ENCODE peak calls at places on chromosomes 7 and 10, in nine cellular contexts. One of them, this sample, is unnamed.

GRCh38 chr7:19982841-19983835 is 209.7 kb upstream of the TMEM196 start:
- DNase-seq in psoas muscle: no peak
- DNase-seq in cardiac fibroblast: peak
- DNase-seq in MCF 10A: peak
- DNase-seq in CD8-positive, alpha-beta T cell: no peak
- DNase-seq in fibroblast of the aortic adventitia: peak
- DNase-seq in endodermal cell: peak
- DNase-seq in H1: no peak
- DNase-seq in fibroblast of lung: peak
- DNase-seq in this sample: no peak

GRCh38 chr7:102469351-102469971 is 4.7 kb downstream of the LRWD1 start:
- DNase-seq in H1: no peak
- DNase-seq in MCF 10A: no peak
- DNase-seq in fibroblast of lung: no peak
- DNase-seq in cardiac fibroblast: no peak
- DNase-seq in CD8-positive, alpha-beta T cell: no peak
- DNase-seq in fibroblast of the aortic adventitia: no peak
- DNase-seq in endodermal cell: no peak
- DNase-seq in psoas muscle: peak
- DNase-seq in this sample: no peak

GRCh38 chr7:105654994-105655900 is 74.0 kb upstream of the EFCAB10 start:
- DNase-seq in CD8-positive, alpha-beta T cell: no peak
- DNase-seq in H1: no peak
- DNase-seq in cardiac fibroblast: peak
- DNase-seq in MCF 10A: no peak
- DNase-seq in psoas muscle: no peak
- DNase-seq in fibroblast of lung: peak
- DNase-seq in endodermal cell: peak
- DNase-seq in fibroblast of the aortic adventitia: peak
- DNase-seq in this sample: no peak

GRCh38 chr7:42493436-42494198 is 256.6 kb upstream of the GLI3 start:
- DNase-seq in cardiac fibroblast: peak
- DNase-seq in H1: peak
- DNase-seq in psoas muscle: peak
- DNase-seq in MCF 10A: peak
- DNase-seq in fibroblast of the aortic adventitia: peak
- DNase-seq in endodermal cell: peak
- DNase-seq in fibroblast of lung: peak
- DNase-seq in CD8-positive, alpha-beta T cell: no peak
- DNase-seq in this sample: no peak

GRCh38 chr10:132642732-132643008 is 105.1 kb downstream of the INPP5A start:
- DNase-seq in endodermal cell: peak
- DNase-seq in H1: no peak
- DNase-seq in CD8-positive, alpha-beta T cell: no peak
- DNase-seq in cardiac fibroblast: no peak
- DNase-seq in fibroblast of the aortic adventitia: no peak
- DNase-seq in psoas muscle: peak
- DNase-seq in fibroblast of lung: no peak
- DNase-seq in MCF 10A: no peak
- DNase-seq in this sample: no peak

GRCh38 chr10:98256692-98257091 is 11.3 kb downstream of the LOXL4 start:
- DNase-seq in endodermal cell: no peak
- DNase-seq in MCF 10A: no peak
- DNase-seq in CD8-positive, alpha-beta T cell: no peak
- DNase-seq in fibroblast of the aortic adventitia: no peak
- DNase-seq in cardiac fibroblast: no peak
- DNase-seq in H1: no peak
- DNase-seq in psoas muscle: no peak
- DNase-seq in fibroblast of lung: no peak
- DNase-seq in this sample: peak

GRCh38 chr7:116595063-116595462 is 70.2 kb downstream of the CAV1 start:
- DNase-seq in psoas muscle: no peak
- DNase-seq in fibroblast of the aortic adventitia: no peak
- DNase-seq in cardiac fibroblast: no peak
- DNase-seq in MCF 10A: no peak
- DNase-seq in H1: no peak
- DNase-seq in endodermal cell: no peak
- DNase-seq in fibroblast of lung: no peak
- DNase-seq in CD8-positive, alpha-beta T cell: no peak
- DNase-seq in this sample: no peak

GRCh38 chr7:97126483-97127171 is 9.1 kb downstream of the SDHAF3 start:
- DNase-seq in H1: no peak
- DNase-seq in psoas muscle: no peak
- DNase-seq in endodermal cell: peak
- DNase-seq in CD8-positive, alpha-beta T cell: no peak
- DNase-seq in fibroblast of lung: no peak
- DNase-seq in cardiac fibroblast: peak
- DNase-seq in fibroblast of the aortic adventitia: no peak
- DNase-seq in MCF 10A: no peak
- DNase-seq in this sample: no peak

GRCh38 chr7:102331536-102332275 is 24.5 kb downstream of the SPDYE6 start:
- DNase-seq in endodermal cell: peak
- DNase-seq in cardiac fibroblast: no peak
- DNase-seq in CD8-positive, alpha-beta T cell: peak
- DNase-seq in fibroblast of the aortic adventitia: no peak
- DNase-seq in psoas muscle: no peak
- DNase-seq in MCF 10A: no peak
- DNase-seq in fibroblast of lung: no peak
- DNase-seq in H1: no peak
- DNase-seq in this sample: no peak

GRCh38 chr7:115864082-115864481 is 166.5 kb downstream of the TFEC start:
- DNase-seq in fibroblast of the aortic adventitia: no peak
- DNase-seq in endodermal cell: no peak
- DNase-seq in psoas muscle: no peak
- DNase-seq in cardiac fibroblast: no peak
- DNase-seq in MCF 10A: no peak
- DNase-seq in CD8-positive, alpha-beta T cell: no peak
- DNase-seq in H1: no peak
- DNase-seq in fibroblast of lung: no peak
- DNase-seq in this sample: no peak

GRCh38 chr7:16606704-16607103 is 38.9 kb downstream of the ANKMY2 start:
- DNase-seq in CD8-positive, alpha-beta T cell: no peak
- DNase-seq in H1: no peak
- DNase-seq in endodermal cell: no peak
- DNase-seq in fibroblast of the aortic adventitia: no peak
- DNase-seq in MCF 10A: no peak
- DNase-seq in cardiac fibroblast: no peak
- DNase-seq in psoas muscle: no peak
- DNase-seq in fibroblast of lung: no peak
- DNase-seq in this sample: no peak

GRCh38 chr7:16603633-16604032 is 41.9 kb downstream of the ANKMY2 start:
- DNase-seq in cardiac fibroblast: no peak
- DNase-seq in CD8-positive, alpha-beta T cell: no peak
- DNase-seq in H1: no peak
- DNase-seq in fibroblast of the aortic adventitia: no peak
- DNase-seq in psoas muscle: no peak
- DNase-seq in MCF 10A: no peak
- DNase-seq in endodermal cell: no peak
- DNase-seq in fibroblast of lung: no peak
- DNase-seq in this sample: no peak

GRCh38 chr7:16609842-16610450 is 35.6 kb downstream of the ANKMY2 start:
- DNase-seq in H1: no peak
- DNase-seq in fibroblast of the aortic adventitia: no peak
- DNase-seq in endodermal cell: no peak
- DNase-seq in psoas muscle: no peak
- DNase-seq in fibroblast of lung: no peak
- DNase-seq in CD8-positive, alpha-beta T cell: no peak
- DNase-seq in cardiac fibroblast: no peak
- DNase-seq in MCF 10A: no peak
- DNase-seq in this sample: no peak

GRCh38 chr7:16599860-16600259 is 45.7 kb downstream of the ANKMY2 start:
- DNase-seq in CD8-positive, alpha-beta T cell: no peak
- DNase-seq in H1: no peak
- DNase-seq in MCF 10A: no peak
- DNase-seq in psoas muscle: no peak
- DNase-seq in fibroblast of lung: no peak
- DNase-seq in cardiac fibroblast: no peak
- DNase-seq in endodermal cell: no peak
- DNase-seq in fibroblast of the aortic adventitia: no peak
- DNase-seq in this sample: no peak

DNA sequence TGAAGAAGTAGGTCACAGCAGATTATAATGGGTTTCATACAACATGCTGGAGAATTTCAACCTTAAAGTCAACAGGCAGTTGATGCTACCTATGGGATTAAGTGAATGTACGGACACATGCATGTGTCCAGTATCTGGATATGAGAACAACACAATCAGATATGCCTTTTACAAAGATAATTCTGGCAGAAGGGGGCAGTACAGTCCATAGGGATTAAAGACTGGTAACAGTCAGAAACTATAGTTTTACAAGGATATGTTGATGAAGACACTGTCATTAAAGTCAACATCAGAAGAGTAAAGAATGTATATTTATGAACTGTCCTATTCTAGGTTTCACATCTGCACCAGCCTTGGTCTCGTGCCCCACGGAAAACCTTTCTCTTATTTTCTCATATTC is 41.5 kb downstream of the ANKMY2 start:
- DNase-seq in H1: no peak
- DNase-seq in CD8-positive, alpha-beta T cell: no peak
- DNase-seq in MCF 10A: peak
- DNase-seq in psoas muscle: no peak
- DNase-seq in endodermal cell: no peak
- DNase-seq in cardiac fibroblast: peak
- DNase-seq in fibroblast of the aortic adventitia: peak
- DNase-seq in fibroblast of lung: peak
- DNase-seq in this sample: no peak
- TF ChIP-seq CTCF in H1: no peak
- TF ChIP-seq CTCF in CD8-positive, alpha-beta T cell: peak
- TF ChIP-seq CTCF in MCF 10A: peak
- TF ChIP-seq CTCF in psoas muscle: peak
- TF ChIP-seq CTCF in endodermal cell: peak
- TF ChIP-seq CTCF in cardiac fibroblast: peak
- TF ChIP-seq CTCF in fibroblast of the aortic adventitia: peak
- TF ChIP-seq CTCF in fibroblast of lung: peak
- TF ChIP-seq CTCF in this sample: no peak

GRCh38 chr7:29106128-29106988 is 40.0 kb downstream of the CPVL start:
- DNase-seq in endodermal cell: peak
- DNase-seq in fibroblast of lung: peak
- DNase-seq in H1: peak
- DNase-seq in MCF 10A: peak
- DNase-seq in fibroblast of the aortic adventitia: peak
- DNase-seq in CD8-positive, alpha-beta T cell: no peak
- DNase-seq in psoas muscle: no peak
- DNase-seq in cardiac fibroblast: peak
- DNase-seq in this sample: peak
- TF ChIP-seq CTCF in endodermal cell: peak
- TF ChIP-seq CTCF in fibroblast of lung: peak
- TF ChIP-seq CTCF in H1: peak
- TF ChIP-seq CTCF in MCF 10A: peak
- TF ChIP-seq CTCF in fibroblast of the aortic adventitia: peak
- TF ChIP-seq CTCF in CD8-positive, alpha-beta T cell: no peak
- TF ChIP-seq CTCF in psoas muscle: peak
- TF ChIP-seq CTCF in cardiac fibroblast: peak
- TF ChIP-seq CTCF in this sample: peak

GRCh38 chr7:94276797-94277196 is 117.9 kb upstream of the COL1A2 start:
- DNase-seq in psoas muscle: no peak
- DNase-seq in H1: no peak
- DNase-seq in fibroblast of the aortic adventitia: peak
- DNase-seq in cardiac fibroblast: peak
- DNase-seq in fibroblast of lung: peak
- DNase-seq in endodermal cell: peak
- DNase-seq in CD8-positive, alpha-beta T cell: no peak
- DNase-seq in MCF 10A: peak
- DNase-seq in this sample: peak
- TF ChIP-seq CTCF in psoas muscle: no peak
- TF ChIP-seq CTCF in H1: peak
- TF ChIP-seq CTCF in fibroblast of the aortic adventitia: peak
- TF ChIP-seq CTCF in cardiac fibroblast: peak
- TF ChIP-seq CTCF in fibroblast of lung: peak
- TF ChIP-seq CTCF in endodermal cell: peak
- TF ChIP-seq CTCF in CD8-positive, alpha-beta T cell: no peak
- TF ChIP-seq CTCF in MCF 10A: peak
- TF ChIP-seq CTCF in this sample: peak

GRCh38 chr7:1224093-1224702 is 8.5 kb upstream of the UNCX start:
- DNase-seq in fibroblast of lung: no peak
- DNase-seq in endodermal cell: peak
- DNase-seq in H1: no peak
- DNase-seq in psoas muscle: no peak
- DNase-seq in CD8-positive, alpha-beta T cell: no peak
- DNase-seq in MCF 10A: no peak
- DNase-seq in cardiac fibroblast: no peak
- DNase-seq in fibroblast of the aortic adventitia: no peak
- DNase-seq in this sample: no peak

GRCh38 chr7:1227071-1227804 is 5.4 kb upstream of the UNCX start:
- DNase-seq in CD8-positive, alpha-beta T cell: no peak
- DNase-seq in MCF 10A: no peak
- DNase-seq in H1: no peak
- DNase-seq in cardiac fibroblast: no peak
- DNase-seq in fibroblast of lung: no peak
- DNase-seq in fibroblast of the aortic adventitia: no peak
- DNase-seq in endodermal cell: peak
- DNase-seq in psoas muscle: no peak
- DNase-seq in this sample: no peak

GRCh38 chr7:1226155-1226901 is 6.3 kb upstream of the UNCX start:
- DNase-seq in psoas muscle: no peak
- DNase-seq in fibroblast of lung: no peak
- DNase-seq in MCF 10A: no peak
- DNase-seq in cardiac fibroblast: no peak
- DNase-seq in endodermal cell: peak
- DNase-seq in fibroblast of the aortic adventitia: no peak
- DNase-seq in CD8-positive, alpha-beta T cell: no peak
- DNase-seq in H1: no peak
- DNase-seq in this sample: no peak

GRCh38 chr7:1223196-1224092 is 9.2 kb upstream of the UNCX start:
- DNase-seq in psoas muscle: no peak
- DNase-seq in fibroblast of the aortic adventitia: no peak
- DNase-seq in cardiac fibroblast: no peak
- DNase-seq in MCF 10A: no peak
- DNase-seq in fibroblast of lung: no peak
- DNase-seq in CD8-positive, alpha-beta T cell: no peak
- DNase-seq in H1: no peak
- DNase-seq in endodermal cell: peak
- DNase-seq in this sample: no peak

DNA sequence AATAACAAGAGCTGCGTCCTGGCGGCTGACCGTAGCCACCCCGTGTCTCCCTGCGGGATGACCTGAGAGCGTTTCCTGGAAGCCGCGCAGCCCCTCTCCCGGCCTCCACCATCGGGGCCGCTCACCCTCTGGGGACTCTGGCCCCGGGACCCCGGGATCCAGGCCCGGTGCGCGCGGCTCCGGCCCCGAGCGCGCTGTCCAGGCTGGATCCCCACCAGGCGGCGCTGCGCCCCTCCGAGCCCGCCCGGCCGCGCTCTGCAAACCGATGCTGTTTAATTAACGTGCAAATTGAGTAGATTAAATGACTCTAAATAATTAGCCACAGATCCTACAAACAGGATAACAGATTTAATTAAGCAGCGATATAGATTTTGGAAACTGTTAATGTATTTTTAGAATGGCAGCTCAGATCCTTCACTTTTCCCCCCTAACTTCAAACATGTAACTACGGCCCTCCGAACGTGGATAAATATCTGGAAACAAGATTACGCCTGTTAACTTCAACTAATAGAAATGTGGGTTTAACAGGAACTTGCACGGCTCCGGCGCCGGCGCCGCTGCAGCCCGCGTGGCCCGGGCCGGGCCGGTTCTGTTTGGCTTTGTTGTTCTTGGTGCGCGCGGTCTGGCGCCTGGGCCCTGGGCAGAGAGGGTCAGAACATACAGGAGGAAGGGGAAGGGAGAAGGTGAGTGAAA is 7.1 kb upstream of the UNCX start:
- DNase-seq in fibroblast of the aortic adventitia: no peak
- DNase-seq in MCF 10A: no peak
- DNase-seq in CD8-positive, alpha-beta T cell: peak
- DNase-seq in cardiac fibroblast: peak
- DNase-seq in H1: no peak
- DNase-seq in fibroblast of lung: no peak
- DNase-seq in endodermal cell: peak
- DNase-seq in psoas muscle: no peak
- DNase-seq in this sample: peak
- TF ChIP-seq CTCF in fibroblast of the aortic adventitia: peak
- TF ChIP-seq CTCF in MCF 10A: peak
- TF ChIP-seq CTCF in CD8-positive, alpha-beta T cell: peak
- TF ChIP-seq CTCF in cardiac fibroblast: peak
- TF ChIP-seq CTCF in H1: peak
- TF ChIP-seq CTCF in fibroblast of lung: peak
- TF ChIP-seq CTCF in endodermal cell: peak
- TF ChIP-seq CTCF in psoas muscle: peak
- TF ChIP-seq CTCF in this sample: peak

This sample was measured in GM20000.